ENCODE peak calls at places on chromosomes 3 and 15, in five cellular contexts. N, Y, P, I and E are unnamed samples.

GRCh38 chr15:77905301-77905920 is 172.1 kb downstream of the TBC1D2B start:
- DNase-seq in N (no peak), P (no peak), I (peak; percentile 55), Y (no peak), E (no peak)

GRCh38 chr3:176351408-176351807 is 845.9 kb downstream of the TBL1XR1 start:
- DNase-seq in Y (no peak), N (no peak), I (no peak), P (no peak), E (no peak)

GRCh38 chr3:158458464-158458863 is 112.5 kb upstream of the MLF1 start:
- DNase-seq in N (no peak), I (no peak), Y (no peak), P (no peak), E (no peak)

GRCh38 chr15:31457631-31458526 is 131.2 kb downstream of the KLF13 start:
- DNase-seq in I (peak; percentile 56), N (peak; percentile 76), P (no peak), Y (no peak), E (no peak)

GRCh38 chr3:125123455-125123854 is 67.7 kb upstream of the HEG1 start:
- DNase-seq in Y (no peak), N (no peak), P (no peak), I (no peak), E (no peak)

GRCh38 chr3:166013073-166013679 is 176.0 kb upstream of the BCHE start:
- DNase-seq in I (no peak), P (peak; percentile 10), Y (no peak), N (no peak), E (peak; percentile 5)

GRCh38 chr15:32994810-32995424 is 199.6 kb downstream of the FMN1 start:
- DNase-seq in I (no peak), Y (peak; percentile 48), N (no peak), P (peak; percentile 20), E (no peak)

GRCh38 chr3:129836381-129837056 is 57.0 kb downstream of the TMCC1 start:
- DNase-seq in I (no peak), N (no peak), Y (no peak), P (no peak), E (no peak)

GRCh38 chr15:28098766-28099554 is at the start of gene OCA2:
- DNase-seq in N (peak; percentile 68), I (peak; percentile 89), Y (peak; percentile 44), P (no peak), E (no peak)

GRCh38 chr3:173921741-173922140 is 524.2 kb downstream of the NLGN1 start:
- DNase-seq in I (no peak), P (no peak), N (no peak), Y (no peak), E (no peak)

GRCh38 chr3:88113311-88114162 is 36.2 kb upstream of the C3orf38 start:
- DNase-seq in Y (peak; percentile 35), P (peak; percentile 32), N (no peak), I (no peak), E (peak; percentile 43)

GRCh38 chr3:42712716-42713372 is 10.2 kb upstream of the HHATL start:
- DNase-seq in Y (no peak), P (no peak), I (peak; percentile 39), N (no peak), E (no peak)

GRCh38 chr3:192372627-192373026 is 354.7 kb downstream of the FGF12 start:
- DNase-seq in P (no peak), Y (no peak), I (no peak), N (no peak), E (no peak)

GRCh38 chr3:44883999-44884431 is 9.6 kb downstream of the TGM4 start:
- DNase-seq in I (no peak), Y (peak; percentile 92), P (peak; percentile 65), N (no peak), E (no peak)

GRCh38 chr3:12308517-12308916 is 19.6 kb downstream of the PPARG start:
- DNase-seq in P (peak; percentile 93), I (no peak), Y (no peak), N (no peak), E (no peak)

GRCh38 chr15:87268675-87269074 is 987.9 kb downstream of the NTRK3 start:
- DNase-seq in N (no peak), Y (no peak), P (no peak), I (no peak), E (no peak)

GRCh38 chr3:159669753-159670152 is 318.9 kb upstream of the IL12A start:
- DNase-seq in Y (no peak), N (no peak), P (no peak), I (no peak), E (no peak)

GRCh38 chr3:111984636-111985298 is 5.9 kb downstream of the ABHD10 start:
- DNase-seq in P (no peak), Y (no peak), N (no peak), I (no peak), E (no peak)

GRCh38 chr15:92079647-92080255 is 226.2 kb downstream of the SLCO3A1 start:
- DNase-seq in I (no peak), N (no peak), Y (no peak), P (no peak), E (no peak)
- H3K27ac ChIP-seq in I (no peak overlapping the region), N (no peak overlapping the region), Y (no peak overlapping the region), P (no peak overlapping the region), E (no peak overlapping the region)

DNA sequence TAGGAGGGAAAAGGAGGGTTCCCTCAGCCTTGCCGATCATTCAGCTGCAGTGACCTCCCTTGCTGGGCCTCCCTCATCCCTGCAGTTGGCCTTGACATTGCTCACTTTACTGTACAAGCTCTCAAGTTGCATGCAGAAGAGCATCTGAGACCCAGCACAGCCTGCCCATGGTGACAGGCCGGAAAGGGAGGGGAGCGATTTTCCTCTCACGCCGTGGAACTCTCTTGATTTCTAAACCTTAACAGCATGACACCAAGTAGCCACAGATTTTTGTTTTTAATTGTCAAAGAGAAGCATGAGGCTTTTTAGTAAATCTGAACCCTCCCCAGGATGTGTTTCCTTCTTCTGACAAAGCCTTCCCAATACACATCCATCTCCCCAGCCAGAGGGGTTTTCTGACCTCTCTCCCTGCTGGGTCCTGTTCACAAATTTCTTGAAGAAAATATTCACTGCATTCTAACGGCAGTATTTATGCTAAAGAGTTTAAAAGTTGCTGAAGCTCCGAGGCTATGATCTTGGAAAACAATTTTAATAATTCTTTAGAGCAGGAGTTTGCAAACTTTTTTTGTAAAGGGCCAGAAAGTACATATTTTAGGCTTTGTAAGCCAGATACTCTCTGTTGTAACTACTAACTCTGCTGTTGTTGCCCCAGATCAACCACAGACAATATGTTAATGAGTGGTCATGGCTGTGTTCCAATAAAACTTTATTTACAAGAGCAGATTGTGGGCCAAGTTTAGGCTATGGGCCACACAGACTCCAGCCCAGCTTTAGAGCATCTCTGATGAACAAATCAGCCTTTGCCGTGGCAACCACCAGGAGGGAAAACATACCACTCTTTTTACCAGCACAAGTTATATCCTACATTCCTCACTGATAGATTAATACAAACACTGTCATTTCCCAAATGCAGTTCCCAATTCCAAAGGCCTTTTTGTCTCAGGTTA is 34.8 kb downstream of the LMCD1 start:
- DNase-seq in I (no peak), P (no peak), Y (no peak), N (no peak), E (no peak)
- H3K27ac ChIP-seq in I (peak overlapping the region; percentile 42), P (no peak overlapping the region), Y (no peak overlapping the region), N (peak overlapping the region; percentile 1), E (no peak overlapping the region)

GRCh38 chr15:85598203-85598602 is 196.5 kb downstream of the KLHL25 start:
- DNase-seq in P (no peak), I (no peak), Y (no peak), N (no peak), E (no peak)

GRCh38 chr15:85597155-85597815 is 197.4 kb downstream of the KLHL25 start:
- DNase-seq in I (no peak), N (no peak), Y (no peak), P (no peak), E (no peak)

GRCh38 chr15:85603160-85603559 is 191.6 kb downstream of the KLHL25 start:
- DNase-seq in Y (no peak), I (no peak), N (no peak), P (no peak), E (no peak)

GRCh38 chr15:85598718-85599398 is 195.9 kb downstream of the KLHL25 start:
- DNase-seq in P (no peak), N (no peak), I (no peak), Y (no peak), E (no peak)

DNA sequence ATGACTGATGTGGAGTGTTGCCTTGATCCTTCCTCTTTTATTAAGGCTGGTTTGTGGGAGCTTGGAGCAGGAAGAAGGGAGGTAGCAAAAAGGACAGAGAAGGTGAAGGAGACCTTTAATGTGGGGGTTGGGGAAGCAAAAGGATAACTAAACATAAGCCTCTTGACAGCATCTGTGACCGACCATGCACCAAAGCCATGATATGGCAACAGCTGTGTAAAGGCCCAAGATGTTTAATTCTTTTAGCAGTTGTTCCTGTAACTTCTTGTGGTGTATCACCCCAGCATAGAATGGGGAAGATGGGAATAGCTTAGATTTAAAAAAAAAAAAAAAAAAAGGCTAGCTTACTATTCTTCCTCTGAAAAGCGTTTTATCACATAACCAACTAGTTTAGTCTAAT is 194.7 kb downstream of the KLHL25 start:
- DNase-seq in I (no peak), Y (no peak), N (no peak), P (no peak), E (no peak)
- H3K27ac ChIP-seq in I (no peak overlapping the region), Y (no peak overlapping the region), N (no peak overlapping the region), P (no peak overlapping the region), E (no peak overlapping the region)

DNA sequence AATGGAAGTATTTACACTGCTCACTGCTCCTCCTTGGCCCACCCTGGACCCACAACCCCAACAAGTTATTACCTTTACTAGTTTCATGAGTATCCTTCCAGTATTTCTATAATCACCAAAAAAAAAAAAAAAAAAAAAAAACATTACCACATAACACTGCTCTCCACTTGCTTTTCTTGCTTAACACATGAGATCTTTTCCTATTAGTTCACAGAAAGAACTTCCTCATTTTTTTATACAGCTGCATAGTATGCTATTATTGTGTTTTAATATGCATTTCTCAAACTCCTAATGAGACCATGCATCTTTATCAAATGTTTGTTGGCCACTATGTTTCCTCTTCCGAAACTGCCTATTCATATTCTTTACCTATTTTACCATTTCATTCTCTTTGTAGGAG is 14.6 kb downstream of the GABPB1 start:
- DNase-seq in I (no peak), P (no peak), N (no peak), Y (no peak), E (no peak)
- H3K27ac ChIP-seq in I (no peak overlapping the region), P (no peak overlapping the region), N (no peak overlapping the region), Y (no peak overlapping the region), E (no peak overlapping the region)